ENCODE peak calls at places on chromosomes 1 and 21, in ten cellular contexts. Y is A549, H is body of pancreas, Q is testis, A is stomach, M is sigmoid colon, P is H1, K is HepG2, T is heart left ventricle, V is adrenal gland. S is an unnamed sample.
A peak's percentile ranks its signal among the peaks of the same experiment; 100 is the strongest.

GRCh38 chr1:161200992-161201827 is 957 bp upstream of the NDUFS2 start:
- DNase-seq in Y (no peak), H (peak; percentile 55), Q (peak; percentile 74), A (peak; percentile 49), M (peak; percentile 90), P (no peak), K (no peak), T (peak; percentile 70), V (peak; percentile 71), S (no peak)

GRCh38 chr1:3711780-3712451 is 40.3 kb upstream of the CCDC27 start:
- DNase-seq in Y (no peak), H (no peak), Q (no peak), A (no peak), M (no peak), P (no peak), K (no peak), T (no peak), V (no peak), S (no peak)

GRCh38 chr1:2347907-2348306 is 43.4 kb downstream of the MORN1 start:
- DNase-seq in Y (no peak), H (no peak), Q (no peak), A (no peak), M (peak; percentile 55), P (no peak), K (no peak), T (no peak), V (no peak), S (no peak)

GRCh38 chr1:87682565-87682964 is 353.9 kb downstream of the LMO4 start:
- DNase-seq in Y (no peak), H (no peak), Q (no peak), A (no peak), M (no peak), P (no peak), K (no peak), T (no peak), V (no peak), S (no peak)

GRCh38 chr1:244445320-244446181 is 6.2 kb downstream of the ADSS2 start:
- DNase-seq in Y (no peak), H (no peak), Q (no peak), A (no peak), M (no peak), P (no peak), K (no peak), T (no peak), V (no peak), S (no peak)

GRCh38 chr21:33019885-33020557 is 5.7 kb upstream of the OLIG2 start:
- DNase-seq in Y (no peak), H (no peak), Q (no peak), A (no peak), M (no peak), P (no peak), K (no peak), T (no peak), V (no peak), S (no peak)

GRCh38 chr1:220824031-220824989 is 37.6 kb downstream of the MTARC1 start:
- DNase-seq in Y (no peak), H (no peak), Q (no peak), A (no peak), M (no peak), P (no peak), K (peak; percentile 15), T (no peak), V (no peak), S (no peak)

GRCh38 chr1:230376296-230376695 is 49.8 kb downstream of the PGBD5 start:
- DNase-seq in Y (no peak), H (no peak), Q (no peak), A (no peak), M (no peak), P (no peak), K (no peak), T (no peak), V (no peak), S (no peak)

GRCh38 chr1:209674957-209675566 is at the start of gene G0S2:
- DNase-seq in Y (no peak), H (peak; percentile 89), Q (peak; percentile 91), A (peak; percentile 83), M (peak; percentile 88), P (no peak), K (no peak), T (peak; percentile 90), V (peak; percentile 93), S (peak; percentile 83)

GRCh38 chr1:24720152-24720551 is 25.1 kb upstream of the CLIC4 start:
- DNase-seq in Y (no peak), H (peak; percentile 61), Q (peak; percentile 73), A (peak; percentile 42), M (peak; percentile 94), P (no peak), K (peak; percentile 71), T (peak; percentile 94), V (peak; percentile 69), S (peak; percentile 56)

DNA sequence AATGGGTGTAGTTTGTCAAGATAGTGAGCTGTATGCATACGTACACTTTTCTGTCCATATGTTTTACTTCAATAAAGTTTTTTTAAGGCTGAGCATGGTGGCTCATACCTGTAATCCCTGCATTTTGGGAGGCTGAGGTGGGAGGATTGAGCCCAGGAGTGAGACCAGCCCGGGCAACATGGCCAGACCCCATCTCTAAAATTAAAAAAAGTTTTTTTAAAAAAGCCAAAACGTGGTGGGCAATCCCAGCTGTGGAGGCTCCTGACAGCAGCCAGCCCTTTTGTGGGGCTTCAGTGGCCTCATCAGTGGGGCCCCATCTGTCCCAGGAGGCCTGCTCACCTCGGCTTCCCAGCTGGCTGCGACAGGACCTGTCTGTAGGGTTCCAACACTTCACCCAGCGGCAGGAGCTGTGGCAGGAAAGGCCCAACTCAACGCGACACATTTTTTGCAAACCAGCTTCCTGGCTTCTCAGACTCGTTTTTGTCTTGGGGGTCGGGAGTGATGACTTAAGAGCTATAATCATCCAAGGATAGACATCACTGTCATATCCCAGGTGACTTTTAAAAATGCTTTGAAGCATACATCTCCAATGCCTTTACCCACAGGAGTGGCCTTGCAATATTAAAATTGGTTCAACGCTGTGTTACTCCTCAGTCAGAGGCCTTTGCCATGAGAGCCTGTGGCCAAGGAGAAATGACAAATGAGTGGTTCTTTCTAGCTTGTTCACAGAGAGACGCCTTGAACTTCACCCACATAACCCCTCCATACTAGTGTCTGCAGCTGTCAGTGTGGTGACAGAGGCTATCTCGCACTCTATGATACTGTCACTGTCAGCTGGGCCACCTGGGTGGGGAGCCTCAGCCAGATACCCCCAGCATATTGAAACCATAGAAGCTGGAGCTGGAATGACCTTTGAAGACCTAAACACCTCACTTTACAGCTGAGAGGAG is 57.1 kb upstream of the LBR start:
- DNase-seq in Y (no peak), H (no peak), Q (no peak), A (no peak), M (peak; percentile 57), P (no peak), K (no peak), T (no peak), V (no peak), S (peak; percentile 41)
- H3K27ac ChIP-seq in Y (no peak overlapping the region), H (no peak overlapping the region), Q (no peak overlapping the region), A (peak overlapping the region; percentile 70), M (peak overlapping the region; percentile 61), P (no peak overlapping the region), K (no peak overlapping the region), T (no peak overlapping the region), V (no peak overlapping the region), S (no peak overlapping the region)

DNA sequence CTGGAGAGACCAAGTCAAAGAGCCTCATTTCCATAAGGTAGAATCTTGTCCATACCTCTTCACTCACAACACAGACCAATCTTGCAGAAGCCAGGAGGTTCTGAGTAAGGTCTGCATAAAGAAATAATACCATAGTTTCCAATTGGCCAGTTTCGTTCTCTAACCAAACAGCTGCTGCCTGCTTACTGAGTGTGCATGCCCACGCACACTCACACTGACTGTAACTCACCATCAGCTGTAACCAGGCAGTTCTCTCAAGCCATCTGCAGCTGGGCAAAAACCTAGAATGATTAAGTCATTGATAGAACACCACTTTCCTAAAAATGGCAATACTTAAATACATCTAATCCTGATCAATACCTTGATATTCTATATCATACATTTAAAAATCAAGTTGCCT is 106.6 kb upstream of the VAV3 start:
- DNase-seq in Y (no peak), H (no peak), Q (no peak), A (no peak), M (no peak), P (no peak), K (no peak), T (no peak), V (no peak), S (no peak)
- TF ChIP-seq POLR2A in Y (no peak), H (no peak), Q (no peak), A (no peak), M (no peak), P (no peak), K (no peak), T (no peak), V (no peak), S (no peak)

DNA sequence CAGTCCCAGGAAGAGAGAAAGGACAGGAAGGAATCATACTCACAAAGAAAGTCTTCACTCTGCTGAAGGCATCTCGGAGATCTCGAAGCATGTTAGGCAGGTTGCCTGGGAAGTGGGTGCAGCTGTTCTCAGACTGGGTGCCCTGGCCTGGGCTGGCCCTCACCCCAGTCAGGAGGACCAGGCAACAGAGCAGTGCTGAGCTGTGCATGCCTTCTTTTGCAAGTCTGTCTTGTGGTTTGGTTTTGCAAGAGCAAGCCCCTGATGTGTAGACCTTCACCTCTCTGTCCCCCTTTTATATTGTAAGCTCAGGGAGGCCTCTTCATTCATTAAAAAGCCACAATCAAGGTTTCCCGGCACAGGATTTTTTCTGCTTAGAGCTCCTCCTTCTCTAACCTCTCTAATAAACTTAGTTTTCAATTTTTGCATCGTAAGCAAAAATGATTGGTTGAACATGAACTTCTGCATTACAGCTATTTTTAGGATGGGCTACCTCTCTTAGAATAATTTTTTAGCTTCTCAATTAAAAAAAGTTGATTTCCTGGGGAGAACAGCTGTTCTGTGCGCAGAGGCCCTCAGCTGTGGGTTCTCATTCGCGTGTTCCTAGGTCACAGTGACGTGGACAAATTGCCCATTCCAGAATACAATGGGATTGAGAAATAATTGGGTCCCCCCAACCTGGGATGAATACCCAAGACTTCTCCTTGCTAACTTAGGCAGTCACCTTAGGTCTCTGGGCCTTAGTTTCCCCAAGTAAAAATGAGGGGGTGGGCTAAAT is at the start of gene IL10:
- DNase-seq in Y (no peak), H (no peak), Q (peak; percentile 26), A (no peak), M (peak; percentile 74), P (no peak), K (no peak), T (peak; percentile 71), V (peak; percentile 18), S (no peak)
- H3K27ac ChIP-seq in Y (no peak within 1 kb of the TSS), H (peak within 1 kb of the TSS; percentile 41), Q (no peak within 1 kb of the TSS), A (peak within 1 kb of the TSS; percentile 21), M (no peak within 1 kb of the TSS), P (no peak within 1 kb of the TSS), K (no peak within 1 kb of the TSS), T (no peak within 1 kb of the TSS), V (peak within 1 kb of the TSS; percentile 63), S (peak within 1 kb of the TSS; percentile 57)

DNA sequence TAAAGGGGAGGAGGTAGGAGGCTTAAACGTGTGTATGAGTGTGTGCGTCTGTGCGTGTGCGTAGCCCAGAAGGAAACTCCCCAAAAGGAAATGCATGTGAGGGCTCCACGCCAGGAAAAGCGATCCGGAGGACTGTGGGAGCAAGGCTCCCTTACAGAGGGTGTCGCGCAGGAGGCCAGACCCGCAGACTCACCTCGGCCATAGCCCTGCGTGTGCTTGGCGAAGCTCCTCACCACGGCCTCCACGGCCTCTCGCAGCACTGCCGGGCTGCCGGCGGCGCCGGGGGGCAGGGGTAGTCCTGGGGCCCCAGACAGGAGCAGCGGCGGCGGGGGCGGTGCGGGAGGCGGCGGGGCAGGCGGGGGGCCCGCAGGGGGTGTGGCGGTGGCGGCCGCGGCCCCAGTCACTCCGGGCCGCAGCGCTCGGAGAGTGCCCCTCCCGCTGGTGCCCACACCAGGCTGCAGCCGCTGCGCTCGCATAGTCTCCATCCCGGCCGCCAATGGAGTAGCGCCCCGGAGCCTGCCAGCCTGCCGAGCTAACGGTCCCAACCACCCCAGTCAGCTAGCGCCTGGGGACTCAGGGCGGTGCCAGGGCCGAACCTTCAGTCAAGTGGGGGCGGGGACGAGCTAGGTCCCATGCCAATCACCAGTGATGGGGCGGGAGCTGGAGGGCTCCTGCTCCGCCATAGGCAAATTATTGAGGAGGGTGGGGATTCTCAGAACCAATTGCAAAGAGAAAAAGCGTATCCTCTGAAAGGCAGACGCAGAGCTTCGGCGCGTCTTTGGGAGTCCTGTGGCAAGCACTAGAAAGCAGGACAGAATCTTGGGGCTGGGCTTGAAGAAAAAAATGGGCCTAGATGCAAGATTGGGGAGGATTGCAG is at the start of gene LIX1L:
- DNase-seq in Y (peak; percentile 95), H (peak; percentile 97), Q (peak; percentile 97), A (peak; percentile 96), M (peak; percentile 99), P (peak; percentile 83), K (peak; percentile 91), T (peak; percentile 97), V (peak; percentile 98), S (peak; percentile 97)
- TF ChIP-seq POLR2A in Y (peak; percentile 66), H (peak; percentile 78), Q (peak; percentile 46), A (peak; percentile 54), M (peak; percentile 84), P (no peak), K (peak; percentile 71), T (peak; percentile 85), V (peak; percentile 71), S (peak; percentile 48)

S was measured in Peyer's patch.